ENCODE peak calls at places on chromosomes 3 and 15, in six cellular contexts. One of them, this sample, is unnamed.

GRCh38 chr3:89059201-89059600 is 48.2 kb upstream of the EPHA3 start:
- DNase-seq in stimulated activated CD8-positive, alpha-beta memory T cell treated with anti-CD3 and anti-CD28 coated beads, Interleukin-7, amount 100 ng/mL, for 1 hour: no peak
- DNase-seq in skeletal muscle cell: peak; percentile 21
- DNase-seq in amygdala: no peak
- DNase-seq in cardiac muscle cell: peak; percentile 38
- DNase-seq in stimulated activated CD4-positive, alpha-beta T cell treated with anti-CD3 and anti-CD28 coated beads, TNF-alpha, amount 100 ng/mL, for 4 hours: no peak
- DNase-seq in this sample: peak; percentile 17

GRCh38 chr15:69863446-69863845 is 234.3 kb downstream of the TLE3 start:
- DNase-seq in stimulated activated CD8-positive, alpha-beta memory T cell treated with anti-CD3 and anti-CD28 coated beads, Interleukin-7, amount 100 ng/mL, for 1 hour: no peak
- DNase-seq in skeletal muscle cell: no peak
- DNase-seq in amygdala: no peak
- DNase-seq in cardiac muscle cell: no peak
- DNase-seq in stimulated activated CD4-positive, alpha-beta T cell treated with anti-CD3 and anti-CD28 coated beads, TNF-alpha, amount 100 ng/mL, for 4 hours: no peak
- DNase-seq in this sample: no peak

GRCh38 chr3:27578032-27578431 is 93.8 kb upstream of the SLC4A7 start:
- DNase-seq in stimulated activated CD8-positive, alpha-beta memory T cell treated with anti-CD3 and anti-CD28 coated beads, Interleukin-7, amount 100 ng/mL, for 1 hour: no peak
- DNase-seq in skeletal muscle cell: no peak
- DNase-seq in amygdala: no peak
- DNase-seq in cardiac muscle cell: peak; percentile 37
- DNase-seq in stimulated activated CD4-positive, alpha-beta T cell treated with anti-CD3 and anti-CD28 coated beads, TNF-alpha, amount 100 ng/mL, for 4 hours: no peak
- DNase-seq in this sample: peak; percentile 60

GRCh38 chr3:141913150-141913811 is 36.8 kb downstream of the ATP1B3 start:
- DNase-seq in stimulated activated CD8-positive, alpha-beta memory T cell treated with anti-CD3 and anti-CD28 coated beads, Interleukin-7, amount 100 ng/mL, for 1 hour: no peak
- DNase-seq in skeletal muscle cell: peak; percentile 23
- DNase-seq in amygdala: no peak
- DNase-seq in cardiac muscle cell: peak; percentile 79
- DNase-seq in stimulated activated CD4-positive, alpha-beta T cell treated with anti-CD3 and anti-CD28 coated beads, TNF-alpha, amount 100 ng/mL, for 4 hours: no peak
- DNase-seq in this sample: peak; percentile 81

GRCh38 chr3:11769704-11770103 is 77.0 kb downstream of the TAMM41 start:
- DNase-seq in stimulated activated CD8-positive, alpha-beta memory T cell treated with anti-CD3 and anti-CD28 coated beads, Interleukin-7, amount 100 ng/mL, for 1 hour: no peak
- DNase-seq in skeletal muscle cell: no peak
- DNase-seq in amygdala: no peak
- DNase-seq in cardiac muscle cell: no peak
- DNase-seq in stimulated activated CD4-positive, alpha-beta T cell treated with anti-CD3 and anti-CD28 coated beads, TNF-alpha, amount 100 ng/mL, for 4 hours: no peak
- DNase-seq in this sample: no peak

GRCh38 chr3:152656207-152657001 is 178.5 kb upstream of the P2RY1 start:
- DNase-seq in stimulated activated CD8-positive, alpha-beta memory T cell treated with anti-CD3 and anti-CD28 coated beads, Interleukin-7, amount 100 ng/mL, for 1 hour: no peak
- DNase-seq in skeletal muscle cell: no peak
- DNase-seq in amygdala: no peak
- DNase-seq in cardiac muscle cell: peak; percentile 32
- DNase-seq in stimulated activated CD4-positive, alpha-beta T cell treated with anti-CD3 and anti-CD28 coated beads, TNF-alpha, amount 100 ng/mL, for 4 hours: no peak
- DNase-seq in this sample: peak; percentile 16

GRCh38 chr15:55884223-55884622 is 109.2 kb downstream of the NEDD4 start:
- DNase-seq in stimulated activated CD8-positive, alpha-beta memory T cell treated with anti-CD3 and anti-CD28 coated beads, Interleukin-7, amount 100 ng/mL, for 1 hour: no peak
- DNase-seq in skeletal muscle cell: peak; percentile 1
- DNase-seq in amygdala: no peak
- DNase-seq in cardiac muscle cell: peak; percentile 48
- DNase-seq in stimulated activated CD4-positive, alpha-beta T cell treated with anti-CD3 and anti-CD28 coated beads, TNF-alpha, amount 100 ng/mL, for 4 hours: no peak
- DNase-seq in this sample: peak; percentile 59

GRCh38 chr15:41584636-41585139 is 25.7 kb downstream of the TYRO3 start:
- DNase-seq in stimulated activated CD8-positive, alpha-beta memory T cell treated with anti-CD3 and anti-CD28 coated beads, Interleukin-7, amount 100 ng/mL, for 1 hour: no peak
- DNase-seq in skeletal muscle cell: no peak
- DNase-seq in amygdala: no peak
- DNase-seq in cardiac muscle cell: peak; percentile 25
- DNase-seq in stimulated activated CD4-positive, alpha-beta T cell treated with anti-CD3 and anti-CD28 coated beads, TNF-alpha, amount 100 ng/mL, for 4 hours: no peak
- DNase-seq in this sample: peak; percentile 24

GRCh38 chr15:100114100-100114499 is 227.7 kb downstream of the ADAMTS17 start:
- DNase-seq in stimulated activated CD8-positive, alpha-beta memory T cell treated with anti-CD3 and anti-CD28 coated beads, Interleukin-7, amount 100 ng/mL, for 1 hour: no peak
- DNase-seq in skeletal muscle cell: peak; percentile 28
- DNase-seq in amygdala: peak; percentile 19
- DNase-seq in cardiac muscle cell: peak; percentile 98
- DNase-seq in stimulated activated CD4-positive, alpha-beta T cell treated with anti-CD3 and anti-CD28 coated beads, TNF-alpha, amount 100 ng/mL, for 4 hours: no peak
- DNase-seq in this sample: peak; percentile 90

GRCh38 chr3:3237979-3238378 is 58.5 kb upstream of the CRBN start:
- DNase-seq in stimulated activated CD8-positive, alpha-beta memory T cell treated with anti-CD3 and anti-CD28 coated beads, Interleukin-7, amount 100 ng/mL, for 1 hour: no peak
- DNase-seq in skeletal muscle cell: no peak
- DNase-seq in amygdala: no peak
- DNase-seq in cardiac muscle cell: no peak
- DNase-seq in stimulated activated CD4-positive, alpha-beta T cell treated with anti-CD3 and anti-CD28 coated beads, TNF-alpha, amount 100 ng/mL, for 4 hours: no peak
- DNase-seq in this sample: no peak

GRCh38 chr3:47865192-47865591 is 62.3 kb downstream of the DHX30 start:
- DNase-seq in stimulated activated CD8-positive, alpha-beta memory T cell treated with anti-CD3 and anti-CD28 coated beads, Interleukin-7, amount 100 ng/mL, for 1 hour: no peak
- DNase-seq in skeletal muscle cell: no peak
- DNase-seq in amygdala: no peak
- DNase-seq in cardiac muscle cell: peak; percentile 24
- DNase-seq in stimulated activated CD4-positive, alpha-beta T cell treated with anti-CD3 and anti-CD28 coated beads, TNF-alpha, amount 100 ng/mL, for 4 hours: no peak
- DNase-seq in this sample: no peak

GRCh38 chr3:189652042-189652441 is 20.9 kb downstream of the TP63 start:
- DNase-seq in stimulated activated CD8-positive, alpha-beta memory T cell treated with anti-CD3 and anti-CD28 coated beads, Interleukin-7, amount 100 ng/mL, for 1 hour: no peak
- DNase-seq in skeletal muscle cell: no peak
- DNase-seq in amygdala: no peak
- DNase-seq in cardiac muscle cell: peak; percentile 35
- DNase-seq in stimulated activated CD4-positive, alpha-beta T cell treated with anti-CD3 and anti-CD28 coated beads, TNF-alpha, amount 100 ng/mL, for 4 hours: no peak
- DNase-seq in this sample: no peak